ENCODE peak calls at places on chromosomes 7 and 10, in eight cellular contexts. I, X, H, C, R, B, F and O are unnamed samples.

GRCh38 chr7:14988941-14989340 is 86.4 kb upstream of the DGKB start:
- DNase-seq in I (no peak), X (no peak), H (no peak), C (no peak), R (peak; percentile 41), B (no peak), F (no peak), O (no peak)

GRCh38 chr7:90180649-90181048 is 26.4 kb downstream of the STEAP1 start:
- DNase-seq in I (no peak), X (no peak), H (no peak), C (no peak), R (no peak), B (no peak), F (no peak), O (no peak)

GRCh38 chr7:92748509-92748908 is 87.9 kb downstream of the CDK6 start:
- DNase-seq in I (no peak), X (no peak), H (no peak), C (no peak), R (no peak), B (no peak), F (no peak), O (no peak)

GRCh38 chr7:149790146-149790548 is 16.8 kb upstream of the ZNF467 start:
- DNase-seq in I (no peak), X (no peak), H (no peak), C (no peak), R (no peak), B (no peak), F (peak; percentile 61), O (no peak)

GRCh38 chr10:49518982-49519578 is 19.8 kb downstream of the ERCC6 start:
- DNase-seq in I (no peak), X (no peak), H (peak; percentile 26), C (no peak), R (peak; percentile 61), B (no peak), F (no peak), O (no peak)

GRCh38 chr10:110704906-110705476 is 60.9 kb downstream of the RBM20 start:
- DNase-seq in I (no peak), X (no peak), H (no peak), C (no peak), R (no peak), B (no peak), F (no peak), O (no peak)

GRCh38 chr10:103752680-103753248 is 102.6 kb downstream of the SH3PXD2A start:
- DNase-seq in I (no peak), X (no peak), H (no peak), C (no peak), R (peak; percentile 38), B (no peak), F (no peak), O (no peak)

GRCh38 chr10:60428387-60428737 is 38.7 kb upstream of the ANK3 start:
- DNase-seq in I (no peak), X (no peak), H (no peak), C (no peak), R (no peak), B (no peak), F (no peak), O (no peak)